ENCODE peak calls at places on chromosomes 12 and 14, in four cellular contexts. D is stimulated activated CD4-positive, alpha-beta T cell treated with anti-CD3 and anti-CD28 coated beads, Interleukin-1b, Interleukin-23, amount 100 ng/mL, for 1 hour; Z is aorta; H is HCEC 1CT. J is an unnamed sample.

GRCh38 chr12:61993734-61994345 is 266.4 kb upstream of the USP15 start:
- DNase-seq in D (no peak), Z (no peak), H (no peak), J (no peak)

GRCh38 chr12:4857472-4858291 is 52.0 kb upstream of the KCNA1 start:
- DNase-seq in H (peak), D (no peak), Z (peak), J (peak)

GRCh38 chr14:52068741-52069616 is at the start of gene NID2:
- DNase-seq in Z (peak), H (peak), D (no peak), J (peak)

GRCh38 chr12:93377252-93377542 is 528 bp upstream of the NUDT4 start:
- DNase-seq in D (no peak), Z (no peak), H (no peak), J (no peak)

GRCh38 chr14:76056128-76056527 is 70.6 kb downstream of the IFT43 start:
- DNase-seq in D (no peak), Z (no peak), H (peak), J (no peak)

GRCh38 chr12:46981627-46982026 is 97.8 kb upstream of the PCED1B start:
- DNase-seq in D (no peak), H (no peak), Z (no peak), J (no peak)

GRCh38 chr12:115998119-115998633 is 279.3 kb downstream of the MED13L start:
- DNase-seq in H (peak), Z (no peak), D (no peak), J (no peak)

GRCh38 chr12:132638541-132639408 is 20.2 kb downstream of the P2RX2 start:
- DNase-seq in Z (no peak), H (peak), D (no peak), J (no peak)

GRCh38 chr14:51895425-51895824 is 35.0 kb downstream of the GNG2 start:
- DNase-seq in Z (no peak), D (no peak), H (no peak), J (no peak)

GRCh38 chr12:65788912-65789311 is 35.4 kb upstream of the HMGA2 start:
- DNase-seq in Z (no peak), H (no peak), D (no peak), J (no peak)

GRCh38 chr14:28635387-28635786 is 131.2 kb upstream of the FOXG1 start:
- DNase-seq in Z (no peak), D (no peak), H (peak), J (no peak)

GRCh38 chr12:132516064-132517012 is 26.4 kb downstream of the FBRSL1 start:
- DNase-seq in D (no peak), Z (no peak), H (no peak), J (no peak)

GRCh38 chr14:36510874-36511273 is 9.2 kb downstream of the NKX2-1 start:
- DNase-seq in Z (no peak), D (no peak), H (no peak), J (no peak)

J was measured in prostate gland.